ENCODE peak calls at places on chromosomes 7 and 10, in six cellular contexts. B, O, L, Q, U and W are unnamed samples.
A peak's percentile ranks its signal among the peaks of the same experiment; 100 is the strongest.

GRCh38 chr10:35420827-35421552 is 84.7 kb downstream of the CCNY start:
- DNase-seq in B (no peak), O (no peak), L (no peak), Q (no peak), U (no peak), W (no peak)

GRCh38 chr7:2943851-2944601 is 99.6 kb downstream of the CARD11 start:
- DNase-seq in B (peak; percentile 65), O (no peak), L (no peak), Q (no peak), U (no peak), W (no peak)

GRCh38 chr7:140696024-140696678 is 357 bp upstream of the NDUFB2 start:
- DNase-seq in B (peak; percentile 98), O (peak; percentile 87), L (peak; percentile 93), Q (no peak), U (peak; percentile 92), W (peak; percentile 96)

GRCh38 chr10:86642021-86642420 is 12.3 kb upstream of the OPN4 start:
- DNase-seq in B (no peak), O (no peak), L (no peak), Q (no peak), U (no peak), W (no peak)

GRCh38 chr10:114708717-114709352 is 50.8 kb upstream of the ABLIM1 start:
- DNase-seq in B (no peak), O (no peak), L (peak; percentile 85), Q (no peak), U (no peak), W (peak; percentile 43)

GRCh38 chr10:30413996-30414576 is 19.9 kb upstream of the MAP3K8 start:
- DNase-seq in B (no peak), O (no peak), L (peak; percentile 85), Q (no peak), U (no peak), W (peak; percentile 80)

GRCh38 chr10:73816917-73817729 is 5.7 kb upstream of the NDST2 start:
- DNase-seq in B (no peak), O (no peak), L (peak; percentile 36), Q (no peak), U (no peak), W (no peak)

GRCh38 chr10:69179089-69179742 is 818 bp upstream of the SUPV3L1 start:
- DNase-seq in B (no peak), O (peak; percentile 1), L (no peak), Q (no peak), U (no peak), W (no peak)

GRCh38 chr10:78691301-78692030 is 377.3 kb upstream of the ZMIZ1 start:
- DNase-seq in B (no peak), O (no peak), L (no peak), Q (no peak), U (no peak), W (no peak)

GRCh38 chr7:138755331-138755747 is 42.5 kb upstream of the TMEM213 start:
- DNase-seq in B (no peak), O (no peak), L (no peak), Q (no peak), U (no peak), W (no peak)

GRCh38 chr7:64938540-64938939 is 35.5 kb downstream of the ZNF273 start:
- DNase-seq in B (no peak), O (no peak), L (no peak), Q (no peak), U (no peak), W (no peak)